ENCODE peak calls at places on chromosome 2, in nine cellular contexts. R is pulmonary artery endothelial cell; U is Ammon's horn; T is NAMALWA; D is B cell; P is GM23248; E is stimulated activated CD4-positive, alpha-beta T cell treated with anti-CD3 and anti-CD28 coated beads, Interleukin-1b, Interleukin-23, amount 100 ng/mL, for 24 hours; F is NCI-H774; Q is progenitor cell of endocrine pancreas. N is an unnamed sample.

GRCh38 chr2:185006481-185006880 is 408.2 kb downstream of the ZNF804A start:
- DNase-seq in R (no peak), U (no peak), T (no peak), D (no peak), P (no peak), E (no peak), F (no peak), Q (no peak), N (no peak)

GRCh38 chr2:122033796-122034195 is 278.3 kb downstream of the TSN start:
- DNase-seq in R (no peak), U (no peak), T (no peak), D (no peak), P (no peak), E (no peak), F (no peak), Q (no peak), N (no peak)

GRCh38 chr2:195646424-195646823 is 10.6 kb upstream of the SLC39A10 start:
- DNase-seq in R (no peak), U (no peak), T (no peak), D (no peak), P (no peak), E (no peak), F (no peak), Q (no peak), N (no peak)

GRCh38 chr2:25482341-25482740 is 140.6 kb upstream of the DNMT3A start:
- DNase-seq in R (no peak), U (no peak), T (peak; percentile 9), D (no peak), P (no peak), E (no peak), F (no peak), Q (no peak), N (no peak)

GRCh38 chr2:146952691-146953090 is 892.1 kb upstream of the ACVR2A start:
- DNase-seq in R (no peak), U (no peak), T (no peak), D (no peak), P (no peak), E (no peak), F (no peak), Q (no peak), N (no peak)

GRCh38 chr2:30048636-30049175 is 98.1 kb upstream of the YPEL5 start:
- DNase-seq in R (no peak), U (no peak), T (no peak), D (no peak), P (no peak), E (no peak), F (no peak), Q (no peak), N (no peak)

GRCh38 chr2:45612741-45613140 is 1.7 kb upstream of the SRBD1 start:
- DNase-seq in R (no peak), U (no peak), T (no peak), D (no peak), P (peak; percentile 50), E (no peak), F (no peak), Q (no peak), N (peak; percentile 37)

GRCh38 chr2:193088026-193088425 is 893.3 kb upstream of the TMEFF2 start:
- DNase-seq in R (no peak), U (no peak), T (no peak), D (no peak), P (no peak), E (no peak), F (no peak), Q (no peak), N (no peak)

GRCh38 chr2:201070966-201071304 is 536 bp downstream of the HYCC2 start:
- DNase-seq in R (no peak), U (no peak), T (peak; percentile 48), D (no peak), P (peak; percentile 69), E (no peak), F (no peak), Q (no peak), N (no peak)

GRCh38 chr2:66929632-66930385 is 467.3 kb upstream of the ETAA1 start:
- DNase-seq in R (no peak), U (no peak), T (no peak), D (no peak), P (peak; percentile 81), E (no peak), F (no peak), Q (no peak), N (peak; percentile 81)

GRCh38 chr2:37855283-37856041 is 69.6 kb upstream of the RMDN2 start:
- DNase-seq in R (peak; percentile 43), U (peak; percentile 49), T (no peak), D (no peak), P (peak; percentile 39), E (no peak), F (no peak), Q (no peak), N (no peak)

GRCh38 chr2:241797441-241798080 is 11.4 kb upstream of the NEU4 start:
- DNase-seq in R (no peak), U (no peak), T (no peak), D (no peak), P (no peak), E (no peak), F (no peak), Q (no peak), N (no peak)

GRCh38 chr2:231894566-231895380 is 31.4 kb downstream of the NPPC start:
- DNase-seq in R (no peak), U (no peak), T (no peak), D (no peak), P (no peak), E (no peak), F (no peak), Q (no peak), N (no peak)

GRCh38 chr2:46803911-46804670 is 111.5 kb downstream of the MCFD2 start:
- DNase-seq in R (no peak), U (no peak), T (no peak), D (no peak), P (peak; percentile 97), E (no peak), F (no peak), Q (no peak), N (peak; percentile 96)

GRCh38 chr2:47784349-47784851 is 1.5 kb downstream of the MSH6 start:
- DNase-seq in R (no peak), U (no peak), T (no peak), D (no peak), P (no peak), E (no peak), F (no peak), Q (no peak), N (peak; percentile 34)

GRCh38 chr2:204850576-204850975 is 305.3 kb downstream of the PARD3B start:
- DNase-seq in R (no peak), U (no peak), T (no peak), D (no peak), P (no peak), E (no peak), F (no peak), Q (no peak), N (no peak)

GRCh38 chr2:175233135-175233719 is 51.7 kb upstream of the ATP5MC3 start:
- DNase-seq in R (no peak), U (no peak), T (no peak), D (no peak), P (peak; percentile 24), E (no peak), F (no peak), Q (no peak), N (peak; percentile 89)

GRCh38 chr2:159086332-159086731 is 117.9 kb downstream of the TANC1 start:
- DNase-seq in R (no peak), U (peak; percentile 57), T (no peak), D (no peak), P (no peak), E (no peak), F (no peak), Q (no peak), N (no peak)

GRCh38 chr2:217995741-217996141 is 7.1 kb downstream of the TNS1 start:
- DNase-seq in R (no peak), U (no peak), T (no peak), D (peak; percentile 16), P (peak; percentile 84), E (no peak), F (no peak), Q (no peak), N (no peak)

GRCh38 chr2:55009277-55010055 is 40.8 kb downstream of the RTN4 start:
- DNase-seq in R (no peak), U (no peak), T (no peak), D (no peak), P (peak; percentile 39), E (no peak), F (no peak), Q (no peak), N (no peak)

GRCh38 chr2:226426292-226426736 is 373.3 kb downstream of the IRS1 start:
- DNase-seq in R (no peak), U (no peak), T (no peak), D (no peak), P (peak; percentile 90), E (no peak), F (no peak), Q (no peak), N (peak; percentile 99)

GRCh38 chr2:15539999-15540398 is 21.1 kb downstream of the NBAS start:
- DNase-seq in R (no peak), U (no peak), T (peak; percentile 48), D (peak; percentile 57), P (no peak), E (no peak), F (no peak), Q (no peak), N (no peak)

N was measured in IMR-90.